ENCODE peak calls at places on chromosomes 11 and 22, in five cellular contexts. J, E, N, O and L are unnamed samples.

GRCh38 chr11:74453373-74453975 is 13.9 kb downstream of the KCNE3 start:
- DNase-seq in N (peak; percentile 57), J (peak; percentile 63), O (peak; percentile 63), E (peak; percentile 77), L (no peak)

GRCh38 chr22:30754971-30755759 is 60.5 kb downstream of the OSBP2 start:
- DNase-seq in N (peak; percentile 21), J (peak; percentile 84), E (peak; percentile 70), O (peak; percentile 74), L (no peak)

GRCh38 chr11:123413636-123414035 is 16.4 kb upstream of the GRAMD1B start:
- DNase-seq in J (peak; percentile 23), O (no peak), N (no peak), E (no peak), L (no peak)

GRCh38 chr11:83693279-83693992 is 407.3 kb upstream of the CCDC90B start:
- DNase-seq in J (no peak), O (no peak), N (no peak), E (no peak), L (no peak)

GRCh38 chr11:70158201-70158600 is 44.9 kb upstream of the FADD start:
- DNase-seq in J (peak; percentile 19), O (peak; percentile 58), E (no peak), N (no peak), L (peak; percentile 24)

GRCh38 chr11:73308963-73309960 is 1.2 kb downstream of the ARHGEF17 start:
- DNase-seq in J (peak; percentile 96), N (peak; percentile 92), E (peak; percentile 84), O (no peak), L (peak; percentile 94)

GRCh38 chr11:111949519-111950426 is 12.6 kb downstream of the DIXDC1 start:
- DNase-seq in J (no peak), N (no peak), O (no peak), E (no peak), L (no peak)

GRCh38 chr22:37007666-37008065 is 11.6 kb downstream of the TST start:
- DNase-seq in N (no peak), O (no peak), J (no peak), E (no peak), L (no peak)

GRCh38 chr11:96263361-96263763 is 79.6 kb downstream of the MAML2 start:
- DNase-seq in N (no peak), J (peak; percentile 89), E (no peak), O (no peak), L (no peak)

GRCh38 chr11:12762696-12763324 is 88.6 kb downstream of the TEAD1 start:
- DNase-seq in E (no peak), O (no peak), J (no peak), N (no peak), L (no peak)

DNA sequence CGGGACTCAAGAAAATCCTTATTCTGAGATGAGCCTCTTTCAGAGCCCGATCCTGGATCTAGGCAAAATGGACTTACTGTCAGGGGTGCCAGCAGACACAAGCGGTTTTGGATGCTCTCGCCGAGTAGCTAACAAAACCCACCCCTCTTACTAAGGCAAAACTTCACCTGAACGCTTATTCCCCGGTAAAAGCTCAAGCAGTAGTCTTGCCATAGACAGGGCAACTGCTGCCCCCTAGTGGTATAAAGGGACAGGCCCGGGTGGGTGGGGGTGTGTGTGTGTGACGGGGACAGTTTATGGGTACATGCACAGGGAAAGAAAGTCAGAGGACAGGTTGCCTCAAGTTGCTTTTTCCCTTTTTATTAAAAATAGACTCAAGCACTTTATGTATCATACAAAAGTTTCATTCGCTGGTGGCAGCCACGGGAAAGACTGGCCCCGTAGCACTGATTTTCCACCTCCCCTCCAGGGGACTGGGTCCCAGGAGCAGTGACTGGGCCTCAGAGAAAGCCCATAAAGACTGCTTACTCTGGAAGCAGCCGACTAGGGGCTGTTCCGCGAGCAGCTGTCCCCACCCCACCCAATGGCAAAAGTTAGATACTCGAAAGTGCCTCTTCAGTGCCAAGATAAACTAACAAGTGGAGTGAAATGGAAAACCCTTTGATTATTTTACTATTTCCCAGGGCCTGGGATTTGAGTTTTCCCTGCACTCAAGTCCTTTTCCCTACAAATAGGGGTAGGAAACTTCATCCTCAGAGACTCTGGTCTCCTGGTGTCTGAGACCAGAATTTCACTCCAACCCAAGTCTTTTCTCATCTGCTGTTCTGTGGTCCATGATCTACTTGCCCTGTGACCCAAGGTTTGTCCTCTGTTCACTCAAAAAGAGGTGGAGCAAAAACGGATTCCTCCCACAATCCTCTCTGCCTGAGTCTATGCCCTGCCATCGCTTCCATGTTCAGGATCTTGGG is 4.7 kb downstream of the YPEL4 start:
- DNase-seq in J (peak; percentile 67), N (peak; percentile 75), O (peak; percentile 87), E (peak; percentile 87), L (no peak)
- H3K4me1 ChIP-seq in J (peaks cover 33% of the 10 kb centered on the region), N (peaks cover 76% of the 10 kb centered on the region), O (peaks cover 30% of the 10 kb centered on the region), E (peaks cover 63% of the 10 kb centered on the region), L (peaks cover 65% of the 10 kb centered on the region)

GRCh38 chr22:49033616-49034015 is 794.1 kb downstream of the BRD1 start:
- DNase-seq in J (no peak), N (no peak), E (no peak), O (no peak), L (no peak)

GRCh38 chr22:49032821-49033220 is 794.9 kb downstream of the BRD1 start:
- DNase-seq in O (no peak), J (no peak), N (no peak), E (no peak), L (no peak)

GRCh38 chr22:49034836-49035817 is 792.5 kb downstream of the BRD1 start:
- DNase-seq in N (no peak), E (no peak), O (no peak), J (no peak), L (no peak)

GRCh38 chr22:49028111-49028510 is 799.6 kb downstream of the BRD1 start:
- DNase-seq in O (no peak), N (no peak), E (no peak), J (no peak), L (no peak)

DNA sequence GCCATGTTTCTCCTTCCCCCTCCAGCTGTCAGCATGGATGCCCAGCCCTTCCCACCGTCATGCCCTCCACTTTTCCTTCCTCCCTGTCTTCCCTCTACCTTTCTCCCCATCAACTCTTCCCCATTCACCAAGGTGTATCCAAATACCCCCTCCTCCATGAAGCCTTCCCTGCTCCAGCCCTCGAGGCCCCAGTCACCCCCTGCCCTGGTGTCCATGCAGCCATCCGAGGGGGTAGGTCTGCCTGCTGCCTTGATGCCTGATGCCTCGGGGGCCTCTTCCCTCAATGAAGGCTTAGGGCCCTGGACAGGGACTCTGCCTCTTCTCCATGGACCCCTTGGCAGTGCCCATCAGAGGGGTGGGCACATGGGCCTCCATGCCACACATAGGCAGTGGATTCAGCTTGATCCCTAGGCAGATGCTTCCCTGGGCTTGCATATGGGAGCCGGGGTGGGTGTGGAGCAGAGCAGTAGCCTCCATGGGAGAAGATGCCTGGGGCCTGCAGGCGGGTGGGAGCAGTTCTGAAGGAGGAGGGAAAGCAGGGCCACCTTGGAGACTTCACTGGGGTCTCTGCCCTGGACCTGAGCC is 795.8 kb downstream of the BRD1 start:
- DNase-seq in J (no peak), O (no peak), E (no peak), N (no peak), L (no peak)
- H3K9me3 ChIP-seq in J (peaks cover 60% of the 10 kb centered on the region), O (no peaks in the 10 kb centered on the region), E (no peaks in the 10 kb centered on the region), N (no peaks in the 10 kb centered on the region), L (no peaks in the 10 kb centered on the region)

GRCh38 chr11:77092382-77092781 is 10.3 kb upstream of the OMP start:
- DNase-seq in O (no peak), N (peak; percentile 7), J (no peak), E (no peak), L (no peak)

GRCh38 chr11:77090046-77090372 is 12.6 kb upstream of the OMP start:
- DNase-seq in E (peak; percentile 9), J (no peak), N (no peak), O (no peak), L (no peak)

GRCh38 chr11:77090373-77091111 is 12.1 kb upstream of the OMP start:
- DNase-seq in N (peak; percentile 9), O (no peak), E (peak; percentile 55), J (no peak), L (no peak)

GRCh38 chr11:77093056-77093891 is 9.4 kb upstream of the OMP start:
- DNase-seq in O (no peak), J (no peak), E (no peak), N (no peak), L (no peak)

DNA sequence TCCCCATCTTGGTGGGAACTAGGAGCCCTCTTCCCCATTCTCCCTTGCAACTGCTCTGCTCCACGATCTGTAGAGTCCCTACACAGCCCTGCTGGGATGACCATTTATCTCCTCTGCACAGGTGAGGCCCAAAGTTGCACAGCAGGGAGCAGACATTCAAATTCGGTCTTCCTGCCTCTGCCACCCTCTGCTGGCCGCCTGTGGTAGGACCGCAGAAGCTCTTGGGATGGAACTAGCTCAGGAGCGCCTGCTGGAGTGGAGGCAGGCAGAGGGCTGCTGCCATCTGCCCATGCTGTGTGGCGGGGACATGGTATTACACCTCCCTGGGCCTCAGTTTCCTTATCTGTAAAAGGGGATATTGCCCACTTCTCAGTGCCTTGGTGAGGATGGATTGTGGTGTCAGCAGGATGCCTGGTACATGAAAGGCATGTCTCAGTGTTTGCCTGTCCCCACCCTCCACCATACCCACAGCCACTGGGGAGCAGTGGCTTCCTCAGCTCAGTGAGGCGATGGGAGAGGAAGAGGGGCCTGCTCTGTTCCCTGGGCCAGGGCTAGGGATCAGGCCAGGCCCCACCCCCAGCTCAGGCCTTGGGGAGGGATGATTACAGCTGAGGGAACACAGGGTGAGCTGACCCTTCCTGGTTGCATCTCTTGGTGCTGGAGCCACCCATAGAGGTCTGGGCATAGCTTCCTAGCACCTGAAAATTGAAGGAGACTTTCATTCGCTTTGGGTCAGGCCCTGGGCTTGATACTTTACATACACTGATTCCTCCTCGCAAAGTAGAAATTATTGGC is 11.3 kb upstream of the OMP start:
- DNase-seq in O (peak; percentile 93), N (peak; percentile 81), J (peak; percentile 65), E (peak; percentile 92), L (no peak)
- TF ChIP-seq CTCF in O (peak; percentile 89), N (peak; percentile 94), J (peak; percentile 96), E (peak; percentile 96), L (peak; percentile 94)

DNA sequence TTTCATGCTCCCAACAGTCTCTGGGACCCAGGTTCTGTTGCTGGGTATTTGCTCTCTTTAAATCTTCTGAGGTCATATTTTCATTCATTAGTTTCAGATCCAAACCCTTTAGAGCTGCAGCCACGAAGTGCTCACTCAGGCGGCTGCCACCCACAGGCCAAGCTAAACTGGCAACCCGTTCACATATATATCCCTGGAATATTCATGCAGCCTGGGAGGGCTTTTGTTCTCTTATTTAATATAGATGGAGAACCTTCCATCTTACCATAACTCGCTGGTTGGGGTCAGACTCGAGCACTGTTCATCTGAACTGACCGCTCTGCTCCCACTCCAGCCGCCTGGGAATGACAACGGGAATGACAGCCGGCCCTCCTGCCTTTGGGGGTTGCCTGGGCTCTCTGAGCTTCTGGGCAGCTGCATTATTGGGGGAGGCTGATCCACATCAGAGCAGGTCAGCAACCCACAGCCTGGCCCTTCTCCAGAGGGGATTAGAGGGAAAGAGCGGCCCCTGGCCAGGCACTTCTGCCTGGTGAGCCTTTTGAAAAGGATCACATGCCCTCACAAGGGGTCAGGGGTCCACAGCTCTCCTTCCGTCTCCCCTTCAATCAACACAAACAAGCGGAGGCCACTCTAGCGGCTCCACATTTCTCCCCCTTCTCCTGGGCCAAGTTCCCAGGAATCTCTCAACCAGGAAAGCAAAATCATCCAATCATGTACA is 11.9 kb downstream of the TMEM184B start:
- DNase-seq in N (no peak), O (no peak), E (no peak), J (peak; percentile 29), L (no peak)
- H3K4me1 ChIP-seq in N (peaks cover 98% of the 10 kb centered on the region), O (no peaks in the 10 kb centered on the region), E (peaks cover 66% of the 10 kb centered on the region), J (peaks cover 27% of the 10 kb centered on the region), L (peaks cover 80% of the 10 kb centered on the region)

GRCh38 chr22:47232753-47233152 is 470.3 kb downstream of the TBC1D22A start:
- DNase-seq in J (no peak), N (no peak), O (no peak), E (no peak), L (no peak)
- H3K9me3 ChIP-seq in J (peaks cover 3% of the 10 kb centered on the region), N (peaks cover 40% of the 10 kb centered on the region), O (no peaks in the 10 kb centered on the region), E (no peaks in the 10 kb centered on the region), L (peaks cover 14% of the 10 kb centered on the region)